ENCODE peak calls at places on chromosomes 3 and 15, in nine cellular contexts. One of them, this sample, is unnamed.

GRCh38 chr3:149382091-149382467 is 4.6 kb upstream of the TM4SF1 start:
- DNase-seq in left lung: no peak
- DNase-seq in tibial artery: no peak
- DNase-seq in esophagus squamous epithelium: no peak
- DNase-seq in AG04450: peak
- DNase-seq in RWPE1: no peak
- DNase-seq in fibroblast of lung: peak
- DNase-seq in psoas muscle: no peak
- DNase-seq in tibial nerve: no peak
- DNase-seq in this sample: no peak

GRCh38 chr15:99474041-99474906 is 91.5 kb upstream of the MEF2A start:
- DNase-seq in esophagus squamous epithelium: no peak
- DNase-seq in left lung: peak
- DNase-seq in tibial artery: peak
- DNase-seq in fibroblast of lung: no peak
- DNase-seq in tibial nerve: no peak
- DNase-seq in AG04450: no peak
- DNase-seq in psoas muscle: peak
- DNase-seq in RWPE1: no peak
- DNase-seq in this sample: no peak

GRCh38 chr15:83284563-83285283 is at the start of gene BNC1:
- DNase-seq in fibroblast of lung: no peak
- DNase-seq in left lung: no peak
- DNase-seq in tibial nerve: no peak
- DNase-seq in AG04450: no peak
- DNase-seq in psoas muscle: no peak
- DNase-seq in esophagus squamous epithelium: no peak
- DNase-seq in tibial artery: no peak
- DNase-seq in RWPE1: peak
- DNase-seq in this sample: no peak

GRCh38 chr15:34348735-34349300 is 5.7 kb downstream of the NUTM1 start:
- DNase-seq in RWPE1: no peak
- DNase-seq in tibial artery: no peak
- DNase-seq in tibial nerve: no peak
- DNase-seq in fibroblast of lung: no peak
- DNase-seq in psoas muscle: no peak
- DNase-seq in esophagus squamous epithelium: no peak
- DNase-seq in AG04450: no peak
- DNase-seq in left lung: no peak
- DNase-seq in this sample: no peak

GRCh38 chr3:63613561-63613960 is 38.9 kb upstream of the SNTN start:
- DNase-seq in fibroblast of lung: no peak
- DNase-seq in esophagus squamous epithelium: no peak
- DNase-seq in psoas muscle: no peak
- DNase-seq in RWPE1: no peak
- DNase-seq in tibial nerve: no peak
- DNase-seq in left lung: no peak
- DNase-seq in AG04450: no peak
- DNase-seq in tibial artery: no peak
- DNase-seq in this sample: no peak

GRCh38 chr3:159994182-159994581 is 5.5 kb downstream of the IL12A start:
- DNase-seq in fibroblast of lung: peak
- DNase-seq in esophagus squamous epithelium: no peak
- DNase-seq in AG04450: no peak
- DNase-seq in tibial artery: no peak
- DNase-seq in psoas muscle: no peak
- DNase-seq in RWPE1: no peak
- DNase-seq in tibial nerve: no peak
- DNase-seq in left lung: no peak
- DNase-seq in this sample: no peak

GRCh38 chr15:20356444-20357138 is 185.0 kb downstream of the GOLGA6L6 start:
- DNase-seq in tibial nerve: no peak
- DNase-seq in left lung: no peak
- DNase-seq in AG04450: no peak
- DNase-seq in esophagus squamous epithelium: no peak
- DNase-seq in psoas muscle: peak
- DNase-seq in RWPE1: peak
- DNase-seq in tibial artery: peak
- DNase-seq in fibroblast of lung: no peak
- DNase-seq in this sample: peak

GRCh38 chr3:141261472-141262171 is 30.0 kb downstream of the PXYLP1 start:
- DNase-seq in RWPE1: no peak
- DNase-seq in fibroblast of lung: no peak
- DNase-seq in esophagus squamous epithelium: no peak
- DNase-seq in psoas muscle: no peak
- DNase-seq in tibial artery: no peak
- DNase-seq in left lung: no peak
- DNase-seq in AG04450: no peak
- DNase-seq in tibial nerve: no peak
- DNase-seq in this sample: no peak

GRCh38 chr3:10817506-10817905 is 1.5 kb downstream of the SLC6A11 start:
- DNase-seq in RWPE1: no peak
- DNase-seq in psoas muscle: no peak
- DNase-seq in fibroblast of lung: no peak
- DNase-seq in esophagus squamous epithelium: no peak
- DNase-seq in left lung: no peak
- DNase-seq in AG04450: no peak
- DNase-seq in tibial nerve: no peak
- DNase-seq in tibial artery: no peak
- DNase-seq in this sample: no peak

GRCh38 chr3:12424635-12425319 is 59.5 kb upstream of the TSEN2 start:
- DNase-seq in fibroblast of lung: no peak
- DNase-seq in RWPE1: no peak
- DNase-seq in left lung: no peak
- DNase-seq in tibial artery: no peak
- DNase-seq in AG04450: no peak
- DNase-seq in tibial nerve: no peak
- DNase-seq in esophagus squamous epithelium: no peak
- DNase-seq in psoas muscle: no peak
- DNase-seq in this sample: no peak

GRCh38 chr3:155193868-155194267 is 99.6 kb downstream of the STRIT1 start:
- DNase-seq in esophagus squamous epithelium: no peak
- DNase-seq in fibroblast of lung: no peak
- DNase-seq in left lung: no peak
- DNase-seq in RWPE1: no peak
- DNase-seq in AG04450: no peak
- DNase-seq in tibial artery: no peak
- DNase-seq in psoas muscle: no peak
- DNase-seq in tibial nerve: no peak
- DNase-seq in this sample: no peak

GRCh38 chr15:74642328-74642723 is 26.7 kb downstream of the CLK3 start:
- DNase-seq in fibroblast of lung: no peak
- DNase-seq in esophagus squamous epithelium: no peak
- DNase-seq in psoas muscle: no peak
- DNase-seq in RWPE1: no peak
- DNase-seq in tibial artery: no peak
- DNase-seq in left lung: no peak
- DNase-seq in AG04450: no peak
- DNase-seq in tibial nerve: no peak
- DNase-seq in this sample: no peak

GRCh38 chr15:72939855-72940631 is 112.2 kb upstream of the NEO1 start:
- DNase-seq in fibroblast of lung: no peak
- DNase-seq in tibial nerve: no peak
- DNase-seq in AG04450: no peak
- DNase-seq in RWPE1: no peak
- DNase-seq in tibial artery: no peak
- DNase-seq in psoas muscle: no peak
- DNase-seq in left lung: no peak
- DNase-seq in esophagus squamous epithelium: no peak
- DNase-seq in this sample: no peak

GRCh38 chr3:107846282-107846852 is 244.5 kb downstream of the CD47 start:
- DNase-seq in psoas muscle: peak
- DNase-seq in AG04450: peak
- DNase-seq in tibial nerve: peak
- DNase-seq in tibial artery: peak
- DNase-seq in RWPE1: peak
- DNase-seq in fibroblast of lung: peak
- DNase-seq in left lung: peak
- DNase-seq in esophagus squamous epithelium: no peak
- DNase-seq in this sample: no peak

GRCh38 chr15:38512901-38513300 is 51.7 kb downstream of the RASGRP1 start:
- DNase-seq in tibial nerve: no peak
- DNase-seq in tibial artery: no peak
- DNase-seq in RWPE1: no peak
- DNase-seq in esophagus squamous epithelium: no peak
- DNase-seq in psoas muscle: no peak
- DNase-seq in AG04450: no peak
- DNase-seq in left lung: no peak
- DNase-seq in fibroblast of lung: no peak
- DNase-seq in this sample: no peak

GRCh38 chr3:130465486-130465885 is 51.5 kb upstream of the COL6A6 start:
- DNase-seq in tibial nerve: no peak
- DNase-seq in tibial artery: no peak
- DNase-seq in esophagus squamous epithelium: no peak
- DNase-seq in fibroblast of lung: no peak
- DNase-seq in AG04450: no peak
- DNase-seq in RWPE1: no peak
- DNase-seq in left lung: no peak
- DNase-seq in psoas muscle: no peak
- DNase-seq in this sample: no peak

GRCh38 chr3:130459944-130460343 is 57.0 kb upstream of the COL6A6 start:
- DNase-seq in tibial nerve: no peak
- DNase-seq in AG04450: no peak
- DNase-seq in fibroblast of lung: no peak
- DNase-seq in tibial artery: no peak
- DNase-seq in left lung: no peak
- DNase-seq in RWPE1: no peak
- DNase-seq in esophagus squamous epithelium: no peak
- DNase-seq in psoas muscle: no peak
- DNase-seq in this sample: no peak

GRCh38 chr3:130457681-130458080 is 59.3 kb upstream of the COL6A6 start:
- DNase-seq in tibial artery: no peak
- DNase-seq in left lung: no peak
- DNase-seq in esophagus squamous epithelium: no peak
- DNase-seq in RWPE1: no peak
- DNase-seq in fibroblast of lung: no peak
- DNase-seq in tibial nerve: no peak
- DNase-seq in psoas muscle: no peak
- DNase-seq in AG04450: no peak
- DNase-seq in this sample: no peak

GRCh38 chr3:130463221-130463620 is 53.8 kb upstream of the COL6A6 start:
- DNase-seq in RWPE1: no peak
- DNase-seq in tibial nerve: no peak
- DNase-seq in tibial artery: no peak
- DNase-seq in esophagus squamous epithelium: no peak
- DNase-seq in fibroblast of lung: no peak
- DNase-seq in AG04450: no peak
- DNase-seq in psoas muscle: no peak
- DNase-seq in left lung: no peak
- DNase-seq in this sample: no peak

DNA sequence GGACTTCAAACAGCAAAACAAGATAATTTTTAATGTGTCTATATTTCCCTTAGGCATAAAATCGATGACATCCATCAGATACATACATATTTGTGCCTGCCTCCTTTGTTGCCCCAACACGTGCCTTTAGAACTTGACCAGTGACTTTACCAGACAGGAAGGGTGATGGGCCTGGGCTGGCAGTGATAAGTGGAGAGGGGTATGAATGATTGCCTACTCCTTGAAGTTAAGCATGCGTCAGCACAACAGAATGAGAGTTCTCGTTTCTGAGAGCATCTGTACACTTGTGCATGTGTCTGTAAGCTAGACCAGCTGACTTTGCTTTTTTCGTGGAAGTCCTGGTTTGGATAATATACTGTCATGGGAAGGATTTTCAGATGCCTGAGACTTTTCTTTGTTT is 54.9 kb upstream of the COL6A6 start:
- DNase-seq in left lung: no peak
- DNase-seq in psoas muscle: no peak
- DNase-seq in esophagus squamous epithelium: no peak
- DNase-seq in RWPE1: no peak
- DNase-seq in AG04450: no peak
- DNase-seq in fibroblast of lung: no peak
- DNase-seq in tibial artery: no peak
- DNase-seq in tibial nerve: no peak
- DNase-seq in this sample: no peak
- H3K27ac ChIP-seq in left lung: no peak
- H3K27ac ChIP-seq in psoas muscle: no peak
- H3K27ac ChIP-seq in esophagus squamous epithelium: no peak
- H3K27ac ChIP-seq in RWPE1: no peak
- H3K27ac ChIP-seq in AG04450: no peak
- H3K27ac ChIP-seq in fibroblast of lung: no peak
- H3K27ac ChIP-seq in tibial artery: no peak
- H3K27ac ChIP-seq in tibial nerve: no peak
- H3K27ac ChIP-seq in this sample: no peak

GRCh38 chr3:103609472-103609871 is 1174.7 kb downstream of the ZPLD1 start:
- DNase-seq in AG04450: no peak
- DNase-seq in esophagus squamous epithelium: no peak
- DNase-seq in tibial nerve: no peak
- DNase-seq in tibial artery: no peak
- DNase-seq in fibroblast of lung: no peak
- DNase-seq in psoas muscle: no peak
- DNase-seq in left lung: no peak
- DNase-seq in RWPE1: no peak
- DNase-seq in this sample: no peak
- TF ChIP-seq CTCF in AG04450: no peak
- TF ChIP-seq CTCF in esophagus squamous epithelium: no peak
- TF ChIP-seq CTCF in tibial nerve: no peak
- TF ChIP-seq CTCF in tibial artery: no peak
- TF ChIP-seq CTCF in fibroblast of lung: no peak
- TF ChIP-seq CTCF in psoas muscle: no peak
- TF ChIP-seq CTCF in left lung: no peak
- TF ChIP-seq CTCF in RWPE1: no peak
- TF ChIP-seq CTCF in this sample: no peak

DNA sequence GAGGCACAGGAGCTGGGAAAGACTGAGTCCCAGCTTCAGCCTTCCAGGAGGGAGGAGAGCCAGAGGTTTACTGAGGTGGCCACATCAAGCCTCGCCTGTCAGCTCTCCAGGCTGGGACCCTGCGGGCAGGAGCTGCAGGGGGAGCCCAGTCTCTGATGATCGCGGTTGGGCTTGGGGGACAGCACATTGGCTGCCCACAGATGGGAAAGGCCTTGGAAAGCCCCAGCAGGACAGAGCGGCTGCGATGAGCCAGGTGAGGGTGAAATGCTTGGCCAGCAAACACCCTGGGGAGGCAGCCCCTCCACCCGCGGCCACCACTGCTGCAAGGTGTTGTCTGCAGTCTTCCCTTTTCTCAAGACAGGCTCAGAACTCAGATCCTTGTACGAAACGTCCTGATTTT is 31.2 kb downstream of the SEC61A1 start:
- DNase-seq in left lung: peak
- DNase-seq in tibial artery: no peak
- DNase-seq in psoas muscle: no peak
- DNase-seq in AG04450: no peak
- DNase-seq in tibial nerve: no peak
- DNase-seq in fibroblast of lung: no peak
- DNase-seq in RWPE1: no peak
- DNase-seq in esophagus squamous epithelium: no peak
- DNase-seq in this sample: no peak
- H3K27ac ChIP-seq in left lung: no peak
- H3K27ac ChIP-seq in tibial artery: no peak
- H3K27ac ChIP-seq in psoas muscle: no peak
- H3K27ac ChIP-seq in AG04450: no peak
- H3K27ac ChIP-seq in tibial nerve: no peak
- H3K27ac ChIP-seq in fibroblast of lung: no peak
- H3K27ac ChIP-seq in RWPE1: no peak
- H3K27ac ChIP-seq in esophagus squamous epithelium: no peak
- H3K27ac ChIP-seq in this sample: no peak

DNA sequence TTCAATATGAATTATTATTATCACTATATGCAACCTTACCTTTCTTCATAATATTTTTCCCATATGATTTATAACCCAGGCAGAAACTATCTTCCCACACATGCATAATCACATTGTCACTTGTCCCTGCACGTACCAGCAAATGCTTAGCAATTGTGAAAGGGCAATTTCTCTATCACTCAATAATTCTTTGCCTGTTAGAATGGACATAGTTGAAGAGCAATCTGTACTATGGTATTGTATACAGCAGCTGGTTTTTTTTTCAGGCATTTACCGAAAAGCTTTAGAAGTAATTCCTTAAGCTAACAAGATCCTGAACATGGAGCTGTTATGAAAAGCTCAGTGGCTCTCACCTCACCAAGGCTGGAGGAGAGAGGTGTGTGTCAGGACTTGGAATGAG is 999.5 kb downstream of the TUSC7 start:
- DNase-seq in psoas muscle: no peak
- DNase-seq in RWPE1: no peak
- DNase-seq in AG04450: no peak
- DNase-seq in esophagus squamous epithelium: no peak
- DNase-seq in tibial nerve: no peak
- DNase-seq in tibial artery: no peak
- DNase-seq in fibroblast of lung: no peak
- DNase-seq in left lung: no peak
- DNase-seq in this sample: no peak
- TF ChIP-seq CTCF in psoas muscle: no peak
- TF ChIP-seq CTCF in RWPE1: no peak
- TF ChIP-seq CTCF in AG04450: no peak
- TF ChIP-seq CTCF in esophagus squamous epithelium: no peak
- TF ChIP-seq CTCF in tibial nerve: no peak
- TF ChIP-seq CTCF in tibial artery: no peak
- TF ChIP-seq CTCF in fibroblast of lung: no peak
- TF ChIP-seq CTCF in left lung: no peak
- TF ChIP-seq CTCF in this sample: no peak